ENCODE peak calls at places on chromosomes 2 and 18, in eight cellular contexts. Y, G, K, X, O, N, L and F are unnamed samples. For H3K4me1, the result is how much of the 10 kb centered on the place peaks cover.

GRCh38 chr2:5740073-5740472 is 47.9 kb downstream of the SOX11 start:
- DNase-seq in Y (peak), G (no peak), K (no peak), X (no peak), O (no peak), N (no peak), L (no peak), F (no peak)

GRCh38 chr18:62809900-62810299 is 94.6 kb downstream of the PHLPP1 start:
- DNase-seq in Y (no peak), G (no peak), K (no peak), X (no peak), O (no peak), N (no peak), L (no peak), F (no peak)

GRCh38 chr2:27242614-27242951 is 20.3 kb downstream of the SLC30A3 start:
- DNase-seq in Y (no peak), G (no peak), K (no peak), X (no peak), O (no peak), N (no peak), L (no peak), F (no peak)

GRCh38 chr2:39663187-39663930 is 2.4 kb upstream of the TMEM178A start:
- DNase-seq in Y (no peak), G (no peak), K (no peak), X (no peak), O (no peak), N (no peak), L (no peak), F (no peak)

GRCh38 chr2:33405180-33406105 is 71.0 kb upstream of the RASGRP3 start:
- DNase-seq in Y (no peak), G (no peak), K (no peak), X (no peak), O (no peak), N (no peak), L (no peak), F (no peak)

GRCh38 chr2:124652099-124652498 is 627.0 kb downstream of the CNTNAP5 start:
- DNase-seq in Y (no peak), G (no peak), K (no peak), X (no peak), O (no peak), N (no peak), L (no peak), F (no peak)

GRCh38 chr2:98145070-98145469 is 58.1 kb downstream of the VWA3B start:
- DNase-seq in Y (no peak), G (no peak), K (no peak), X (no peak), O (no peak), N (no peak), L (no peak), F (no peak)

GRCh38 chr2:51335072-51336058 is 303.4 kb upstream of the NRXN1 start:
- DNase-seq in Y (no peak), G (no peak), K (no peak), X (peak), O (no peak), N (no peak), L (no peak), F (no peak)

GRCh38 chr2:155377931-155378444 is 679.5 kb downstream of the KCNJ3 start:
- DNase-seq in Y (no peak), G (no peak), K (peak), X (no peak), O (no peak), N (no peak), L (no peak), F (no peak)

GRCh38 chr18:2529154-2529553 is 42.2 kb downstream of the METTL4 start:
- DNase-seq in Y (no peak), G (no peak), K (no peak), X (no peak), O (peak), N (no peak), L (no peak), F (no peak)

GRCh38 chr2:74440378-74441110 is 1.2 kb downstream of the RTKN start:
- DNase-seq in Y (peak), G (no peak), K (peak), X (peak), O (peak), N (peak), L (peak), F (peak)
- H3K4me3 ChIP-seq in Y (peak), G (no peak), K (peak), X (peak), O (peak), N (peak), L (peak), F (peak)

GRCh38 chr18:48061781-48062570 is 131.5 kb upstream of the SMAD2 start:
- DNase-seq in Y (no peak), G (no peak), K (no peak), X (no peak), O (no peak), N (no peak), L (no peak), F (peak)

GRCh38 chr18:48060947-48061346 is 130.5 kb upstream of the SMAD2 start:
- DNase-seq in Y (no peak), G (no peak), K (no peak), X (no peak), O (no peak), N (peak), L (no peak), F (peak)

GRCh38 chr18:48058486-48058885 is 128.0 kb upstream of the SMAD2 start:
- DNase-seq in Y (no peak), G (no peak), K (no peak), X (no peak), O (no peak), N (peak), L (no peak), F (no peak)

GRCh38 chr18:48060346-48060745 is 129.9 kb upstream of the SMAD2 start:
- DNase-seq in Y (no peak), G (no peak), K (no peak), X (no peak), O (no peak), N (peak), L (no peak), F (no peak)

GRCh38 chr18:48059363-48060109 is 129.1 kb upstream of the SMAD2 start:
- DNase-seq in Y (no peak), G (no peak), K (no peak), X (peak), O (no peak), N (peak), L (no peak), F (no peak)
- H3K27ac ChIP-seq in Y (no peak), G (no peak), K (no peak), X (no peak), O (no peak), N (no peak), L (no peak), F (no peak)

GRCh38 chr2:16395601-16396000 is 270.0 kb downstream of the CYRIA start:
- DNase-seq in Y (no peak), G (no peak), K (no peak), X (no peak), O (no peak), N (no peak), L (no peak), F (no peak)

GRCh38 chr2:16397681-16398475 is 267.8 kb downstream of the CYRIA start:
- DNase-seq in Y (no peak), G (no peak), K (no peak), X (no peak), O (no peak), N (no peak), L (no peak), F (no peak)

GRCh38 chr2:16394986-16395550 is 270.6 kb downstream of the CYRIA start:
- DNase-seq in Y (no peak), G (no peak), K (no peak), X (no peak), O (no peak), N (no peak), L (no peak), F (no peak)

GRCh38 chr2:16396986-16397385 is 268.6 kb downstream of the CYRIA start:
- DNase-seq in Y (no peak), G (no peak), K (no peak), X (no peak), O (no peak), N (no peak), L (no peak), F (no peak)

GRCh38 chr2:16396171-16396570 is 269.5 kb downstream of the CYRIA start:
- DNase-seq in Y (no peak), G (no peak), K (no peak), X (no peak), O (no peak), N (no peak), L (no peak), F (no peak)
- H3K4me1 ChIP-seq in Y (under half), G (under half), K (under half), X (under half), O (under half), N (under half), L (under half), F (under half)

DNA sequence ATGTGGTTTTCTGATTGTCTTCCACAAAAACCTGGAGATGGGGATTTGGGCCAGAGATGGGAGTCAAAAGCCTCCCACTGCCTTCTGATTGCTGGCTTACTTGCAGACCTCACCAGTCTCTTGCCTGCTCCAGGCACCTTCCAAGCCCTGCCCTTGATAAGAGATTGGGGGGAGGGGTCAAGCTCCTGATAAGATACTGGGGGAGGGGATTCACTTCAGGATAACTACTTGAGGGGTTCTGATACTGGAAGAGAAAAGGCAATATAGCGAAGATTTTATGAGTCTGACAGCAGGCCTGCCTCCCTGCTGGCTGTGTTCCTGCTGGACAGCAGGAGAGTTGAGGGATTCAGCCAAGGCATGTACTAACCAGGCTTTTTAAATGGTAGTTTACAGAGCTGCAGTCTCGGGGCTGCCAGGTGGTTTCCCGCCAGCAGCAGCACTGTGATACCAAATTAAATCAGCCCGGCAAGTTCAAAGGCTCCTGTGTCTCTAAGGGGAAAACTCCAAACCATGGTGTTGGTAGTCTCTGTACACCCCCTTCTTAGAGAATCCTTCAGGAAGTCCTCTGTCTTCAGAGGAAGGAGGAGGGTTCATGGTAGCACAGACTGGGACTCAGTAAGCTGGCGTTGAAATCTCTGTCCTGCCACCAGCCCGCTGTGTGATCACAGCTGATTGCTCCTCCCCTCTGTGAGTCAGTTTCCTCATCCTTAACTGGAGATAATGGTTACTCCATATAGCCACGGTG is 58.3 kb downstream of the FBXO36 start:
- DNase-seq in Y (peak), G (no peak), K (peak), X (peak), O (peak), N (peak), L (no peak), F (peak)
- H3K4me3 ChIP-seq in Y (no peak), G (no peak), K (no peak), X (no peak), O (no peak), N (no peak), L (no peak), F (no peak)

GRCh38 chr2:159202568-159203071 is 83.9 kb downstream of the WDSUB1 start:
- DNase-seq in Y (peak), G (no peak), K (peak), X (no peak), O (peak), N (peak), L (no peak), F (no peak)
- H3K27ac ChIP-seq in Y (peak), G (no peak), K (no peak), X (no peak), O (peak), N (peak), L (peak), F (peak)